ENCODE peak calls at places on chromosome 11, in seven cellular contexts. One of them, this sample, is unnamed.

GRCh38 chr11:77589181-77589520 is 602 bp upstream of the AQP11 start:
- DNase-seq in HCT116: no peak
- DNase-seq in K562: no peak
- DNase-seq in SK-N-SH: no peak
- DNase-seq in H1: no peak
- DNase-seq in HepG2: no peak
- DNase-seq in GM12878: no peak
- DNase-seq in this sample: no peak

GRCh38 chr11:125425601-125426000 is 70.5 kb downstream of the FEZ1 start:
- DNase-seq in HCT116: no peak
- DNase-seq in K562: no peak
- DNase-seq in SK-N-SH: no peak
- DNase-seq in H1: no peak
- DNase-seq in HepG2: no peak
- DNase-seq in GM12878: no peak
- DNase-seq in this sample: no peak

GRCh38 chr11:86740628-86741488 is 59.5 kb upstream of the PRSS23 start:
- DNase-seq in HCT116: peak; percentile 89
- DNase-seq in K562: peak; percentile 76
- DNase-seq in SK-N-SH: no peak
- DNase-seq in H1: no peak
- DNase-seq in HepG2: peak; percentile 78
- DNase-seq in GM12878: no peak
- DNase-seq in this sample: peak; percentile 94

GRCh38 chr11:46918778-46919513 is 596 bp upstream of the LRP4 start:
- DNase-seq in HCT116: no peak
- DNase-seq in K562: peak; percentile 37
- DNase-seq in SK-N-SH: no peak
- DNase-seq in H1: peak; percentile 74
- DNase-seq in HepG2: no peak
- DNase-seq in GM12878: no peak
- DNase-seq in this sample: no peak

GRCh38 chr11:118914178-118914918 is 11.4 kb downstream of the BCL9L start:
- DNase-seq in HCT116: no peak
- DNase-seq in K562: no peak
- DNase-seq in SK-N-SH: no peak
- DNase-seq in H1: no peak
- DNase-seq in HepG2: peak; percentile 53
- DNase-seq in GM12878: no peak
- DNase-seq in this sample: no peak

GRCh38 chr11:78690588-78690987 is 115.9 kb upstream of the NARS2 start:
- DNase-seq in HCT116: no peak
- DNase-seq in K562: no peak
- DNase-seq in SK-N-SH: no peak
- DNase-seq in H1: no peak
- DNase-seq in HepG2: no peak
- DNase-seq in GM12878: no peak
- DNase-seq in this sample: no peak

GRCh38 chr11:6621711-6622211 is 2.5 kb upstream of the TPP1 start:
- DNase-seq in HCT116: no peak
- DNase-seq in K562: no peak
- DNase-seq in SK-N-SH: no peak
- DNase-seq in H1: no peak
- DNase-seq in HepG2: no peak
- DNase-seq in GM12878: no peak
- DNase-seq in this sample: no peak

GRCh38 chr11:80595011-80595410 is 1154.2 kb upstream of the TENM4 start:
- DNase-seq in HCT116: no peak
- DNase-seq in K562: no peak
- DNase-seq in SK-N-SH: no peak
- DNase-seq in H1: no peak
- DNase-seq in HepG2: peak; percentile 60
- DNase-seq in GM12878: no peak
- DNase-seq in this sample: peak; percentile 76

GRCh38 chr11:130892847-130893246 is 23.4 kb downstream of the SNX19 start:
- DNase-seq in HCT116: no peak
- DNase-seq in K562: no peak
- DNase-seq in SK-N-SH: no peak
- DNase-seq in H1: no peak
- DNase-seq in HepG2: no peak
- DNase-seq in GM12878: no peak
- DNase-seq in this sample: no peak

GRCh38 chr11:47553417-47553746 is 450 bp upstream of the CELF1 start:
- DNase-seq in HCT116: no peak
- DNase-seq in K562: no peak
- DNase-seq in SK-N-SH: no peak
- DNase-seq in H1: no peak
- DNase-seq in HepG2: no peak
- DNase-seq in GM12878: no peak
- DNase-seq in this sample: no peak

GRCh38 chr11:39541945-39542351 is 1917.5 kb downstream of the LRRC4C start:
- DNase-seq in HCT116: no peak
- DNase-seq in K562: no peak
- DNase-seq in SK-N-SH: no peak
- DNase-seq in H1: peak; percentile 51
- DNase-seq in HepG2: no peak
- DNase-seq in GM12878: no peak
- DNase-seq in this sample: peak; percentile 70

GRCh38 chr11:66491315-66491935 is 11.2 kb downstream of the DPP3 start:
- DNase-seq in HCT116: no peak
- DNase-seq in K562: no peak
- DNase-seq in SK-N-SH: peak; percentile 63
- DNase-seq in H1: peak; percentile 81
- DNase-seq in HepG2: no peak
- DNase-seq in GM12878: no peak
- DNase-seq in this sample: no peak

GRCh38 chr11:66744485-66745355 is 15.7 kb upstream of the SPTBN2 start:
- DNase-seq in HCT116: peak; percentile 49
- DNase-seq in K562: peak; percentile 92
- DNase-seq in SK-N-SH: peak; percentile 99
- DNase-seq in H1: peak; percentile 88
- DNase-seq in HepG2: peak; percentile 58
- DNase-seq in GM12878: peak; percentile 20
- DNase-seq in this sample: peak; percentile 84

GRCh38 chr11:125956371-125956770 is 10.5 kb downstream of the VSIG10L2 start:
- DNase-seq in HCT116: no peak
- DNase-seq in K562: no peak
- DNase-seq in SK-N-SH: no peak
- DNase-seq in H1: no peak
- DNase-seq in HepG2: no peak
- DNase-seq in GM12878: no peak
- DNase-seq in this sample: no peak

GRCh38 chr11:61505640-61506155 is 2.9 kb upstream of the LRRC10B start:
- DNase-seq in HCT116: no peak
- DNase-seq in K562: no peak
- DNase-seq in SK-N-SH: no peak
- DNase-seq in H1: no peak
- DNase-seq in HepG2: no peak
- DNase-seq in GM12878: no peak
- DNase-seq in this sample: no peak

GRCh38 chr11:121048464-121049233 is 24.7 kb downstream of the TBCEL start:
- DNase-seq in HCT116: no peak
- DNase-seq in K562: no peak
- DNase-seq in SK-N-SH: no peak
- DNase-seq in H1: no peak
- DNase-seq in HepG2: no peak
- DNase-seq in GM12878: no peak
- DNase-seq in this sample: no peak

GRCh38 chr11:64967376-64967775 is 4.5 kb downstream of the MAJIN start:
- DNase-seq in HCT116: no peak
- DNase-seq in K562: no peak
- DNase-seq in SK-N-SH: no peak
- DNase-seq in H1: no peak
- DNase-seq in HepG2: no peak
- DNase-seq in GM12878: no peak
- DNase-seq in this sample: no peak

GRCh38 chr11:95299078-95299611 is 68.1 kb upstream of the SESN3 start:
- DNase-seq in HCT116: no peak
- DNase-seq in K562: no peak
- DNase-seq in SK-N-SH: no peak
- DNase-seq in H1: no peak
- DNase-seq in HepG2: no peak
- DNase-seq in GM12878: no peak
- DNase-seq in this sample: no peak

GRCh38 chr11:11038339-11039248 is 180.7 kb upstream of the ZBED5 start:
- DNase-seq in HCT116: no peak
- DNase-seq in K562: no peak
- DNase-seq in SK-N-SH: no peak
- DNase-seq in H1: no peak
- DNase-seq in HepG2: no peak
- DNase-seq in GM12878: no peak
- DNase-seq in this sample: no peak

GRCh38 chr11:115665958-115666357 is 161.7 kb upstream of the CADM1 start:
- DNase-seq in HCT116: no peak
- DNase-seq in K562: no peak
- DNase-seq in SK-N-SH: no peak
- DNase-seq in H1: no peak
- DNase-seq in HepG2: no peak
- DNase-seq in GM12878: no peak
- DNase-seq in this sample: no peak

GRCh38 chr11:56843816-56844215 is 95.3 kb upstream of the OR9G4 start:
- DNase-seq in HCT116: no peak
- DNase-seq in K562: no peak
- DNase-seq in SK-N-SH: no peak
- DNase-seq in H1: no peak
- DNase-seq in HepG2: no peak
- DNase-seq in GM12878: no peak
- DNase-seq in this sample: no peak

GRCh38 chr11:120185678-120186407 is 25.0 kb upstream of the OAF start:
- DNase-seq in HCT116: no peak
- DNase-seq in K562: no peak
- DNase-seq in SK-N-SH: peak; percentile 53
- DNase-seq in H1: no peak
- DNase-seq in HepG2: no peak
- DNase-seq in GM12878: no peak
- DNase-seq in this sample: no peak

GRCh38 chr11:34252651-34253050 is 105.2 kb downstream of the ABTB2 start:
- DNase-seq in HCT116: no peak
- DNase-seq in K562: no peak
- DNase-seq in SK-N-SH: no peak
- DNase-seq in H1: no peak
- DNase-seq in HepG2: no peak
- DNase-seq in GM12878: no peak
- DNase-seq in this sample: no peak

DNA sequence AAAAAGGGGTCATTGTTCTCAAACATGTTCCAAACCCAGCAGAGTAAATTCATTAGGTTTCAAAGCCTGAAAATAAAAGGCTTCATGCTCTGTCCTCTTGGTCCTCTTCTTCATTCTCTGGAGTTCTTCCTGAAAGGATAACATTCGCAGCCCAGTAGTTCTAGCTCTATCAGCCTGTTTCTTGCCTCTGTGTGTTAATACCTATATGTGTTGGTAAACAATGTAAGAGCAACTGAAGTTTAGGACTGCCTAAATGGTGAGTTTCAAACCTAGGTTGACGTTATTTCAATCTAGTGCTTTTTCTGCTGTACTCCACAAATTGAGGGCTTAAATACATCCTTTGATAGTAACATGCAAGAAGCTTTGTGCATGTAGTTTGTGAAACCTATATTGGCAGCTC is 9.4 kb downstream of the AASDHPPT start:
- DNase-seq in HCT116: no peak
- DNase-seq in K562: no peak
- DNase-seq in SK-N-SH: no peak
- DNase-seq in H1: no peak
- DNase-seq in HepG2: no peak
- DNase-seq in GM12878: no peak
- DNase-seq in this sample: peak; percentile 25
- H2AFZ ChIP-seq in HCT116: no peak overlapping the region
- H2AFZ ChIP-seq in K562: no peak overlapping the region
- H2AFZ ChIP-seq in SK-N-SH: no peak overlapping the region
- H2AFZ ChIP-seq in H1: no peak overlapping the region
- H2AFZ ChIP-seq in HepG2: no peak overlapping the region
- H2AFZ ChIP-seq in GM12878: no peak overlapping the region
- H2AFZ ChIP-seq in this sample: no peak overlapping the region

DNA sequence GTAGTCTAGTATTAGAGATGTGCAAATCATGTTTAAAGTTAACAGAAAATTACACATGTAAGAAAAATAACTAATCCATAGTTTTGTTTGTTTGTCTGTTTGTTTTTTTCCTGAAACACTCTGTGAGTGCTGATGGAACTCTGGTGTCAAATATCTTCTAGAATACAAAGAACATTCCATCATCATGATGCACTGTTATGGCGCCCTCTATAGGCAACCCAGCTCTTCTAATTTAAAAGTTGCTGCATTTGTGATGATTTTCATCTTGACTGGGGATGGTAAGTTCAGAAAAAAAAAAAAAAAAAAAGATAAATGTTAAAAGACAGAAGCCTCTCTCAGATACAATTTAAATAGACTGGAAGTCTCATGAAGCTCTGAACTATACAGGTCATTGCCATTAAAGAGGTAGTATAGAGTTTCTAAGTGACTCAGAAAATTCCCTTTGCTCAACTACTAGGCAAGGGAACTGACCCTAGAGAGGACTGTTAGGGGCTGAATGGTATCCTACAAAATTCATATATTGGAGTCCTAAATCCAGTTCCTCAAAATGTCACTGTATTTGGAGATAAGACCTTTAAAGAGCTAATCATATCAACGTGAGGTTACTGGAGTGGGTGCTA is 597.2 kb upstream of the ANO3 start:
- DNase-seq in HCT116: no peak
- DNase-seq in K562: no peak
- DNase-seq in SK-N-SH: peak; percentile 12
- DNase-seq in H1: no peak
- DNase-seq in HepG2: peak; percentile 8
- DNase-seq in GM12878: no peak
- DNase-seq in this sample: no peak
- TF ChIP-seq MAX in HCT116: no peak
- TF ChIP-seq MAX in K562: no peak
- TF ChIP-seq MAX in SK-N-SH: no peak
- TF ChIP-seq MAX in H1: no peak
- TF ChIP-seq MAX in HepG2: no peak
- TF ChIP-seq MAX in GM12878: no peak
- TF ChIP-seq MAX in this sample: no peak

DNA sequence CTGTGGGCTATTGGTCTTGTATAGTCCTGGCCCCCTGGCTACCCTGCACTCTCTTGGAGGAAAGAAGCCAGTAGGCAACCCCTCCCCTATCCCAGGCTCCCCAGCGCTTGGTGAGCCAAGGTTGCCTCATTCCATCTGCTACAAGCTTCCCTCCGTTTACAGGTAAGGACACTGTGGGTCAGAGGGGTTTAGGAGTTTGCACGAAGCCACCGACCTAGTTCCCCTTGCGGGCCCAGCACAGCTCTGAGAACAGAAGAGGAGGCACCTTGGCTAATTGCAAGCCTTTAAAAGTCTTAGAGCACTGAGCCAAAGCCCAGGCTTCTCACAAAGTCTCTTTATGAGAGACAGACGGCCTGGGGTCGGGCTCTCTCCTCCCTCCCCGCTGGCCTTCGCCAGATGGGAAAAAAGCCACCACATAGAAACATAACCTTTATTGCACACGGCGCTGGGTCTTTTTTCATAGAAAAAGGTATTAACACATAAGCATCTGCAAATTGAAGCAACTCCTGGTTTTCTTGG is 99.8 kb downstream of the CEP164 start:
- DNase-seq in HCT116: no peak
- DNase-seq in K562: no peak
- DNase-seq in SK-N-SH: no peak
- DNase-seq in H1: no peak
- DNase-seq in HepG2: no peak
- DNase-seq in GM12878: no peak
- DNase-seq in this sample: no peak
- TF ChIP-seq POLR2AphosphoS5 in HCT116: no peak
- TF ChIP-seq POLR2AphosphoS5 in K562: no peak
- TF ChIP-seq POLR2AphosphoS5 in SK-N-SH: no peak
- TF ChIP-seq POLR2AphosphoS5 in H1: no peak
- TF ChIP-seq POLR2AphosphoS5 in HepG2: no peak
- TF ChIP-seq POLR2AphosphoS5 in GM12878: no peak
- TF ChIP-seq POLR2AphosphoS5 in this sample: no peak

GRCh38 chr11:1139441-1140066 is 18.2 kb upstream of the MUC5AC start:
- DNase-seq in HCT116: no peak
- DNase-seq in K562: no peak
- DNase-seq in SK-N-SH: no peak
- DNase-seq in H1: no peak
- DNase-seq in HepG2: no peak
- DNase-seq in GM12878: no peak
- DNase-seq in this sample: peak; percentile 31
- H2AFZ ChIP-seq in HCT116: no peak overlapping the region
- H2AFZ ChIP-seq in K562: no peak overlapping the region
- H2AFZ ChIP-seq in SK-N-SH: no peak overlapping the region
- H2AFZ ChIP-seq in H1: no peak overlapping the region
- H2AFZ ChIP-seq in HepG2: no peak overlapping the region
- H2AFZ ChIP-seq in GM12878: no peak overlapping the region
- H2AFZ ChIP-seq in this sample: peak overlapping the region; percentile 0

This sample was measured in endothelial cell of umbilical vein.